ENCODE peak calls at places on chromosome 16, in four cellular contexts. One of them, this sample, is unnamed.
A peak's percentile ranks its signal among the peaks of the same experiment; 100 is the strongest.

GRCh38 chr16:69083306-69083941 is 22.0 kb upstream of the HAS3 start:
- DNase-seq in HFF-Myc: no peak
- DNase-seq in Panc1: no peak
- DNase-seq in NCI-H460: no peak
- DNase-seq in this sample: no peak

GRCh38 chr16:84190731-84191388 is at the start of gene ADAD2:
- DNase-seq in HFF-Myc: no peak
- DNase-seq in Panc1: no peak
- DNase-seq in NCI-H460: no peak
- DNase-seq in this sample: no peak

GRCh38 chr16:2532494-2533141 is 1.4 kb upstream of the CEMP1 start:
- DNase-seq in HFF-Myc: no peak
- DNase-seq in Panc1: no peak
- DNase-seq in NCI-H460: no peak
- DNase-seq in this sample: no peak

GRCh38 chr16:2520784-2521577 is 810 bp downstream of the AMDHD2 start:
- DNase-seq in HFF-Myc: no peak
- DNase-seq in Panc1: no peak
- DNase-seq in NCI-H460: no peak
- DNase-seq in this sample: no peak

GRCh38 chr16:66899945-66900688 is 18.6 kb downstream of the CDH16 start:
- DNase-seq in HFF-Myc: no peak
- DNase-seq in Panc1: no peak
- DNase-seq in NCI-H460: peak; percentile 39
- DNase-seq in this sample: no peak

GRCh38 chr16:15833551-15833950 is 23.3 kb downstream of the MYH11 start:
- DNase-seq in HFF-Myc: no peak
- DNase-seq in Panc1: no peak
- DNase-seq in NCI-H460: no peak
- DNase-seq in this sample: no peak

GRCh38 chr16:29745853-29746345 is at the start of gene C16orf54:
- DNase-seq in HFF-Myc: no peak
- DNase-seq in Panc1: no peak
- DNase-seq in NCI-H460: no peak
- DNase-seq in this sample: no peak

GRCh38 chr16:66581246-66581952 is 2.1 kb downstream of the CMTM2 start:
- DNase-seq in HFF-Myc: no peak
- DNase-seq in Panc1: no peak
- DNase-seq in NCI-H460: no peak
- DNase-seq in this sample: no peak

GRCh38 chr16:2795714-2796143 is 2.5 kb upstream of the PRSS41 start:
- DNase-seq in HFF-Myc: no peak
- DNase-seq in Panc1: no peak
- DNase-seq in NCI-H460: no peak
- DNase-seq in this sample: no peak

GRCh38 chr16:47928008-47928407 is 227.8 kb downstream of the ABCC12 start:
- DNase-seq in HFF-Myc: no peak
- DNase-seq in Panc1: no peak
- DNase-seq in NCI-H460: no peak
- DNase-seq in this sample: no peak

GRCh38 chr16:12314786-12315185 is 338.3 kb downstream of the SNX29 start:
- DNase-seq in HFF-Myc: no peak
- DNase-seq in Panc1: no peak
- DNase-seq in NCI-H460: no peak
- DNase-seq in this sample: peak; percentile 40

GRCh38 chr16:19783363-19783762 is 65.3 kb downstream of the IQCK start:
- DNase-seq in HFF-Myc: no peak
- DNase-seq in Panc1: no peak
- DNase-seq in NCI-H460: no peak
- DNase-seq in this sample: no peak

This sample was measured in foreskin melanocyte.